ENCODE peak calls at places on chromosomes 6 and 20, in nine cellular contexts. H is neural crest cell; T is CD4-positive, alpha-beta T cell; L is GM20000; V is esophagus squamous epithelium; I is type B pancreatic cell; G is AG09309; K is cardiac fibroblast; R is prostate gland. A is an unnamed sample.
A peak's percentile ranks its signal among the peaks of the same experiment; 100 is the strongest.

GRCh38 chr6:167569879-167570278 is 245.0 kb downstream of the TTLL2 start:
- DNase-seq in L (no peak), T (no peak), R (no peak), G (no peak), K (no peak), I (peak; percentile 39), H (no peak), V (no peak), A (no peak)

GRCh38 chr20:50580016-50580747 is 70.0 kb downstream of the PTPN1 start:
- DNase-seq in I (no peak), L (peak; percentile 75), R (peak; percentile 50), K (peak; percentile 66), H (peak; percentile 57), T (peak; percentile 26), V (no peak), G (no peak), A (peak; percentile 55)

GRCh38 chr6:99119109-99120031 is 171.6 kb upstream of the FBXL4 start:
- DNase-seq in V (no peak), R (peak; percentile 13), K (peak; percentile 47), L (peak; percentile 50), H (peak; percentile 50), I (no peak), G (peak; percentile 5), T (peak; percentile 6), A (no peak)

GRCh38 chr20:35303735-35304431 is 11.7 kb upstream of the FAM83C start:
- DNase-seq in I (peak; percentile 85), K (peak; percentile 93), R (peak; percentile 86), V (peak; percentile 26), T (peak; percentile 80), G (peak; percentile 62), L (peak; percentile 87), H (peak; percentile 82), A (peak; percentile 72)

GRCh38 chr20:1160991-1161390 is 23.8 kb downstream of the TMEM74B start:
- DNase-seq in R (no peak), K (no peak), L (no peak), V (no peak), G (no peak), H (no peak), I (no peak), T (no peak), A (no peak)

GRCh38 chr6:109455161-109455501 is 441 bp downstream of the MICAL1 start:
- DNase-seq in K (no peak), T (peak; percentile 25), I (no peak), L (peak; percentile 66), V (no peak), G (no peak), R (no peak), H (peak; percentile 46), A (no peak)

GRCh38 chr20:64064145-64064698 is 1.2 kb downstream of the TCEA2 start:
- DNase-seq in K (no peak), L (no peak), I (no peak), T (no peak), R (no peak), H (no peak), V (no peak), G (no peak), A (no peak)

GRCh38 chr20:63864978-63865640 is at the start of gene TPD52L2:
- DNase-seq in I (peak; percentile 98), G (peak; percentile 87), V (peak; percentile 89), H (peak; percentile 91), K (peak; percentile 98), R (peak; percentile 100), T (peak; percentile 97), L (peak; percentile 98), A (peak; percentile 96)

GRCh38 chr6:21752054-21752811 is 158.7 kb downstream of the SOX4 start:
- DNase-seq in L (no peak), K (no peak), T (no peak), G (no peak), V (no peak), I (no peak), H (no peak), R (no peak), A (no peak)

GRCh38 chr20:2692036-2692885 is at the start of gene EBF4:
- DNase-seq in K (peak; percentile 34), T (no peak), R (peak; percentile 63), L (peak; percentile 86), I (no peak), H (peak; percentile 22), V (no peak), G (no peak), A (peak; percentile 34)

GRCh38 chr20:49028684-49029083 is 17.4 kb upstream of the CSE1L start:
- DNase-seq in R (no peak), T (no peak), G (peak; percentile 25), V (no peak), I (no peak), K (peak; percentile 48), L (no peak), H (no peak), A (no peak)

DNA sequence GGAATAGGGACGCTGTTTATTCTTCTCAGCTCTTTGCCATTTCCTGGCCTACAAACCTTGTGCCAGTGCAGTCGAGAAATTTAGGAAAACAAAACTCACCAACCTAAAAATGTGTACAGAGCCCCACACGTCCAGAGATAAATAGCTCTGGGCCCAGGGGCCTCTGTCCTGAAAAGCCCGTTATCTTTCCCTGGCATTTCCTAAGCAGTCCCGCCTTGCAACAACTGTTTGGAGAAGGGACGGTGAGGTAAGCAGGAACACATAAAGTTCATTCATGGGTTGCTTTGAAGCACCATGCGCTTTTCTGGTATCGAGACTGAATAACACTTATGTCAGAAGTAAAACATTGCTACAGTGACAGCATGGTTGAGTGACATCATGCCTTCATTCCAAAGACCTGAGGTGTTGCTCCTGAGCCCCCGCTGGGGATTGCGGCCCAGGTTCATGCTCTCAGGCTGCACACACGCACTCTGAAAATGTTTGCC is 80.1 kb upstream of the NXT1 start:
- DNase-seq in T (no peak), V (no peak), K (peak; percentile 90), R (no peak), I (no peak), H (no peak), G (no peak), L (no peak), A (no peak)
- TF ChIP-seq CTCF in T (no peak), V (no peak), K (no peak), R (no peak), I (no peak), H (no peak), G (no peak), L (no peak), A (no peak)

GRCh38 chr6:157955675-157956074 is 26.0 kb upstream of the SYNJ2 start:
- DNase-seq in K (no peak), H (no peak), G (no peak), T (no peak), R (no peak), I (no peak), V (no peak), L (no peak), A (no peak)
- TF ChIP-seq CTCF in K (no peak), H (no peak), G (no peak), T (no peak), R (no peak), I (no peak), V (no peak), L (no peak), A (no peak)

GRCh38 chr6:89693207-89693606 is 54.7 kb upstream of the LYRM2 start:
- DNase-seq in L (no peak), G (no peak), H (no peak), K (no peak), R (no peak), V (no peak), T (no peak), I (no peak), A (no peak)
- TF ChIP-seq CTCF in L (no peak), G (no peak), H (no peak), K (no peak), R (no peak), V (no peak), T (no peak), I (no peak), A (no peak)

DNA sequence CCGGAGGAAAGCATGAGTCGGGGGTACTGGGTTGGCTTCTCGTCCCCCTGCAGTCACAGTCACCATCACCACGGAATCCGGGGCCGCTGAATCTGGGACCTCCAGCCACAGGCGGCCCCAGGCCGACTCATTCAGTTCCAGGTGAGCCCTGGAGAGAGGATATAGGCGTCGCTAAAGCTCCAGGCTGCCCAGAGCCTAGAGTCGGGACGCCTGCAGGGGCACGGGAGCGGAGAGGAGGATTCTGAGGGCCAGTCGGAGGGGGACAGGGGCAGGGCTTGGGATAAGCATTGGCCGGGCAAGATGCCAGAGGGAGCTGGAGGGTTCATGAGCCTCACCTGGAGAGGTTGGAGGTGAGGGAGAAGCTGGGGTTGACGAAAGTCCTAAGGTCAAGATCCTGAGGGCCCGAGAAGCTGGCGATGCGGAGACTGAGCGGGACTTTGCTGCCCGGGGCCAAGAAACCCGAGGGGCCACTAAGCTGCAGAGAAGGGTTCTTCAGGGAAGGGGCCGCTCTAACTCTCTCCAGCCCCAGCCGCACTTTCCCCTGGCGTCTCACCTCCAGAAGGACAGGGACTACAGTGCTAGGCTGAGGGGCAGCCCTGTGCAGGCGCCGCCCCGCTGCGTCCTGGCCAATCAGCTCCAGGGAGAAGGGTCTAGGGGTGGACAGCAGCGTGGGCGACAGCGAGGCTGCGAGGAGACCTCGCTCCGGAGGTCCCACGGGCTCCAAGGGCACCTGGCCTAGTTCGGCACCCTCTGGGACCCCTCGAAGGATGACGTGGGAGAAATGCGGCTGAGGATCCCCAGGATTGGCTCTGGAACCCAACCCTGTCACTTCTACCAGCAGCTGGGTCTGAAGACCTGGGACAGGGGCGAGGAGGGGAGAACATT is 3.7 kb downstream of the SAPCD1 start:
- DNase-seq in V (no peak), K (no peak), T (no peak), G (no peak), R (no peak), L (no peak), H (no peak), I (no peak), A (no peak)
- TF ChIP-seq CTCF in V (no peak), K (no peak), T (no peak), G (no peak), R (no peak), L (no peak), H (no peak), I (no peak), A (no peak)

GRCh38 chr6:29647927-29648642 is 8.8 kb upstream of the MOG start:
- DNase-seq in K (peak; percentile 59), L (no peak), R (no peak), T (no peak), G (no peak), V (no peak), H (no peak), I (no peak), A (no peak)
- TF ChIP-seq CTCF in K (peak; percentile 76), L (peak; percentile 57), R (peak; percentile 42), T (no peak), G (peak; percentile 67), V (peak; percentile 61), H (peak; percentile 66), I (peak; percentile 73), A (peak; percentile 56)

DNA sequence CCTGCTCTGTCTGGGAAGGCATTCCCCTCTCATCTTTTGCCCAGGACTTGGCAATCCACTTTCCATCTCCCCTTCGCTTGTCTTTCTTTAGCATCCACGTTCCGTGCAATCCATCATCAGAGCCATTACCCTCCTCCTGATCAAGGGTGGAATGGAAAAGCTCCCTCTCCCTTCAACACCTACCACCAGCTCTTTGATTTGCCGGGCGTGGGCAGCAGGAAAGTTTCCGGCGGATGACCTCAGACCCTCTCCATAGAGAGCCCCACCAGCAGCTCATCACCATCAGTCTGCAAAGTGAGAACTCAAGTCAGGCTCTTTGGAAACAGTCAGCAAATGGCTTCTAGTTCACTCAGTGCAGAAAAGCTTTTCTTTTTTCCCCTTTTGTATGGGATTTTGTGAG is 76.2 kb downstream of the TSHZ2 start:
- DNase-seq in R (no peak), H (no peak), G (no peak), T (no peak), K (no peak), V (no peak), I (no peak), L (no peak), A (no peak)
- TF ChIP-seq CTCF in R (no peak), H (no peak), G (no peak), T (no peak), K (no peak), V (no peak), I (no peak), L (no peak), A (no peak)

A was measured in progenitor cell of endocrine pancreas.